ENCODE peak calls at places on chromosomes 6 and 20, in four cellular contexts. F is sigmoid colon, S is D721Med, E is mammary epithelial cell. Z is an unnamed sample.

GRCh38 chr6:146915671-146916127 is 288.5 kb upstream of the STXBP5 start:
- DNase-seq in S (no peak), F (no peak), E (peak), Z (peak)

GRCh38 chr6:5511924-5512323 is 250.6 kb downstream of the FARS2 start:
- DNase-seq in E (no peak), F (no peak), S (no peak), Z (no peak)

GRCh38 chr6:11814819-11815218 is 36.2 kb upstream of the ADTRP start:
- DNase-seq in S (no peak), E (peak), F (no peak), Z (peak)

GRCh38 chr6:38192011-38192410 is 372.5 kb downstream of the ZFAND3 start:
- DNase-seq in F (no peak), E (no peak), S (no peak), Z (no peak)

GRCh38 chr6:137873273-137873762 is 6.3 kb downstream of the TNFAIP3 start:
- DNase-seq in F (peak), S (no peak), E (peak), Z (peak)

GRCh38 chr20:34708621-34709043 is 4.5 kb downstream of the TP53INP2 start:
- DNase-seq in E (no peak), S (no peak), F (peak), Z (peak)

GRCh38 chr6:156729248-156729647 is 47.9 kb upstream of the ARID1B start:
- DNase-seq in F (no peak), E (peak), S (no peak), Z (peak)

GRCh38 chr6:136508701-136509387 is 41.4 kb downstream of the MAP7 start:
- DNase-seq in F (no peak), E (peak), S (no peak), Z (peak)

GRCh38 chr6:52984247-52984646 is 10.8 kb downstream of the GSTA4 start:
- DNase-seq in E (peak), S (no peak), F (no peak), Z (no peak)

GRCh38 chr20:62389601-62390087 is 2.7 kb downstream of the RPS21 start:
- DNase-seq in E (no peak), S (no peak), F (no peak), Z (no peak)

GRCh38 chr6:138293428-138293827 is 75.1 kb upstream of the PBOV1 start:
- DNase-seq in E (no peak), F (no peak), S (no peak), Z (no peak)

GRCh38 chr6:39377530-39377929 is 55.0 kb upstream of the KCNK16 start:
- DNase-seq in F (peak), E (peak), S (peak), Z (peak)

GRCh38 chr6:5084787-5085637 is at the start of gene PPP1R3G:
- DNase-seq in F (peak), E (peak), S (no peak), Z (peak)

GRCh38 chr6:33988121-33989015 is 157.5 kb downstream of the GRM4 start:
- DNase-seq in F (no peak), E (no peak), S (no peak), Z (no peak)

GRCh38 chr20:9256359-9256758 is 187.5 kb downstream of the PLCB4 start:
- DNase-seq in E (no peak), F (no peak), S (no peak), Z (no peak)

GRCh38 chr6:119096683-119097310 is 18.3 kb upstream of the FAM184A start:
- DNase-seq in S (no peak), E (peak), F (peak), Z (peak)

GRCh38 chr20:5033566-5033965 is 32.3 kb upstream of the SLC23A2 start:
- DNase-seq in S (no peak), E (peak), F (no peak), Z (peak)

GRCh38 chr20:19129976-19130612 is 82.3 kb upstream of the SLC24A3 start:
- DNase-seq in S (no peak), F (no peak), E (no peak), Z (no peak)

GRCh38 chr6:9250852-9251251 is 815.5 kb upstream of the SLC35B3 start:
- DNase-seq in S (no peak), F (no peak), E (peak), Z (peak)

GRCh38 chr6:136761227-136761922 is 30.9 kb downstream of the MAP3K5 start:
- DNase-seq in S (no peak), E (no peak), F (no peak), Z (no peak)

GRCh38 chr6:160238234-160238633 is 20.4 kb downstream of the SLC22A2 start:
- DNase-seq in E (peak), F (no peak), S (no peak), Z (peak)

GRCh38 chr6:111861321-111861938 is 11.8 kb downstream of the FYN start:
- DNase-seq in E (no peak), F (no peak), S (no peak), Z (no peak)

GRCh38 chr6:32609391-32609730 is 19.7 kb upstream of the HLA-DRB1 start:
- DNase-seq in F (no peak), E (no peak), S (no peak), Z (no peak)

GRCh38 chr6:91691449-91691848 is 1104.6 kb upstream of the MAP3K7 start:
- DNase-seq in E (no peak), S (no peak), F (no peak), Z (no peak)

GRCh38 chr6:79557683-79558082 is 20.5 kb upstream of the LCA5 start:
- DNase-seq in S (no peak), F (no peak), E (no peak), Z (no peak)

GRCh38 chr20:19260412-19261090 is 48.1 kb downstream of the SLC24A3 start:
- DNase-seq in E (no peak), F (no peak), S (no peak), Z (peak)

GRCh38 chr6:89217308-89217999 is at the start of gene GABRR1:
- DNase-seq in E (no peak), F (no peak), S (no peak), Z (no peak)

DNA sequence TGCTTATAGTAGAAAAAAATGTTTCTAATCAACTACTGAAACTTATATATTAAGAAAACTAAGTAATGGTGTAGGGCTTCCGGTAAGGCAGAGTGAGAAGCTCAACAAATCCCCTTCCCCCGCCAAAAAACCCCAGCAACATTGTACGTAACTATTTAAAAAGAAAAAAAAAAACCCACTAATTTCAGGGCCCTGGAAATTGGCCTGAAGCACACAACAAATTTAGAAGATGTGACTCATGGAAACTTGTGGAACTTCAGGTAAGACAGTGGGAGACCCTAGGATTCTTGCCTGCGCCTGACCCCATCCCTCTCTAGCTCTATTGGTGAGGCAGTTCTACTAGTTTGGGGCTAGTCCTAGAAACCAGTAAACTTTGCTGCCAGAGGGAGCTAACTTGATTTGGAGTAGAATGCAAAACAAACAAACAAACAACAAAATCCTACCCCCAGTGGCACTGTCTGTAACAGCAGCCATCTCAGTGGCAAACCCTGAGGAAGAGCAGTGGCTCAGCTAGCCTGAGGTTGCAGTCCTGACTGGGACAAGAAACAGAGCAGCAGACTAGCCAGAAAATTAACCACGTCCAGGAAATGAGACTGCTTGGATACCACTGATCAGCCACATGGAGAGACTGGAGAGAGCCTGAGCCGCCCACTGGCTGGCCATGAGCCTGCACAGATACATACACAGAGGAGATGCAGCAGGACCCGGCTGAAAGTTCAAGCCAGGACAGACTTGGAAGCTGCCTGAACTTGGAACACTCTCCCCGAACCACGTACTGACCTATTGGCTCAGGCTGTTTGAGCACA is 135.1 kb downstream of the TBXT start:
- DNase-seq in S (no peak), F (peak), E (no peak), Z (no peak)
- TF ChIP-seq CTCF in S (no peak), F (peak), E (no peak), Z (peak)

GRCh38 chr6:50259903-50260302 is 210.2 kb upstream of the DEFB112 start:
- DNase-seq in E (no peak), S (no peak), F (no peak), Z (no peak)

GRCh38 chr6:50270427-50270826 is 220.7 kb upstream of the DEFB112 start:
- DNase-seq in S (no peak), F (no peak), E (no peak), Z (peak)

DNA sequence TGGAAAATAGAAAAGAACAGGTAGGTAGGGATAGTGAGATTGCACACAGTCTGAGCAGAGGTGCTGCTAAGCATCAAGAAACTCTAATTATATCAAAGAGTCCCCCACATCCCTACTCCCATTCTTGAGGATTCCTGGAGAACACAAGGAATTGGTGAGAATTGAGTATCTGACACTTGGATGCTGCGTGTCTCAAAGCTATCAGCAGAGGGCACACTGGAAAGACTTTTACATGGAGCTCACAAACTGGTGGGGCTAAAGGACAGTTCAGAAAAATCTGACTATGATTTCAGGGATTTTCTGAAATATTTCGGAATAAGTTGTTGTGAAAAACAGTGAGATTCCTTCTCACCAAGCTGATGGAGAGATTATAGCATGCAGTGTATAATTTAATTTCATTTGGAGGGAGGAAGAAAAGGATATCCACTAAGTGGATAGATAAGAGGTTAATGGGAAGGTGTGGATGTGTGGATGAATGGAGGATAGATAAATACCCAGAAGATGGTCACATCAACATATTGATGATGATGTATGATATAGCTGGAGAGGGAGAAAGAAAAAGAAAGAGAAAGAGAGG is 215.4 kb upstream of the DEFB112 start:
- DNase-seq in E (peak), S (no peak), F (no peak), Z (peak)
- TF ChIP-seq CTCF in E (peak), S (peak), F (no peak), Z (peak)

DNA sequence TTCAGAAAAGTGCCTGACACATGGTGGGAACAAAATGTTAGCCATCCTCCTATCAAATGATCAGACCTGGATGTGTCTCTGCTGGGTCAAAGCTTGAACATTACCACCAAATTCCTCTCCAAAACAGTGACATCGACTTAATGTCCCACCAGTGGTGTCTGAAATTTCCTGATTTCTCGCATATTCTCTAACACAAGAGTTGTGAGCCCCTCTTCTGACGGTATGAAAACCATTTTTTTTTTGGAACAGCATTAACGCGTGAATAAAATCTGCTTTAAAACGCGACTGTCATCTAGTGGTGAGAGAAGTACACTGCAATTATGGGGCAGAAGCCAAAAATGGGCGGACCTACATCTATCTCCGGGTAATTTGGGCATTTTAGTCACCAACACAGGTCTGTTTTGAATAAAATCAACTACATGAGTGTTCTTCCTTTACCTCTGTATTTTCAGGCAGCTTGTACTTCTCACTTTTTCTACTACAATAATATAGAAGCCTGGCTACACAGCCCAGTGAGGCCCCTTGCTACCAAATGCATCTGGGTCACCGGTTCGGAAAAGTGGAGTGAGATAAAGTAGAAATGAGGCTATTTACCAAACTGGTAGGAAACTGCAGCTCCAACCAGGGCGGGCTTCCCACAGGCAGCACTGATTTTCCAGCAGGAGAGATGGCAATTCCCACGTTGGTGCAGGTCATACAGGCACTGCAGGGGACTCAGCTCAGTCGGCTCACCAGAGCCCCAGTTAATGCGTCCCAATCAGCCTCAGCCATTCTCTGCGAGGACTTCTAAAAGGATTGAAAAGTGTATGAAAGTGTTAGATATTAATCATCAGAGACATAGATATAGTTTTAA is 27.4 kb downstream of the MGME1 start:
- DNase-seq in F (no peak), E (peak), S (no peak), Z (peak)
- TF ChIP-seq CTCF in F (peak), E (peak), S (peak), Z (peak)

DNA sequence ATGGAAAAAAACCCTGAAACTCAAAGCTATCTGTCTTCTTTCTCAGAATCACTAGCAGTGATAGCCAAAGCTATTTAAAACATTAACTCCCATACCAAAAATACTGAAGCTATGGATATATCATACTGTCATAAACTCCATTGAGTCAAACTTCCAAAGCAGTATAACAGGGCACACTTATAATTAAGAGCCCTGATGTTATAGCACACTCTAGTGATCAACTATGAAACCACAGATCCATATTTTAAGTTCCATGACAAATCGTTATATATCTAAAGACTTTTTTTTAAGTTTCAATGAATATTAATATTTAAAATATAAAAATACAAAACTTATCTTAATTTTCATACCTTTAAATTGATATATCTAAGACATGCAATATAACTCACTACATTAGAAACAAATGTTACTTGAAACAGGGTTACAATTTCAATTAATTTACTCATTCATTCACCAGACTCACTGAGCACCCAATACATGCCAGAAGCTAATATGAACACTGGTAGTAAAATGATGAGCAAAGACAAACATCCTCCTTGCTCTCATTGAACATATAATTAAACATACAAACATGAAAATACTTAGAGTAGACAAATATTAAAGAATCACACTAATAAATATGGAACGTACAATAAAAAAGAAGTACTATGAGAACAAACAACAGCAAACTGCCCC is 69.3 kb downstream of the IBTK start:
- DNase-seq in F (no peak), E (peak), S (no peak), Z (peak)
- TF ChIP-seq CTCF in F (no peak), E (peak), S (peak), Z (peak)

DNA sequence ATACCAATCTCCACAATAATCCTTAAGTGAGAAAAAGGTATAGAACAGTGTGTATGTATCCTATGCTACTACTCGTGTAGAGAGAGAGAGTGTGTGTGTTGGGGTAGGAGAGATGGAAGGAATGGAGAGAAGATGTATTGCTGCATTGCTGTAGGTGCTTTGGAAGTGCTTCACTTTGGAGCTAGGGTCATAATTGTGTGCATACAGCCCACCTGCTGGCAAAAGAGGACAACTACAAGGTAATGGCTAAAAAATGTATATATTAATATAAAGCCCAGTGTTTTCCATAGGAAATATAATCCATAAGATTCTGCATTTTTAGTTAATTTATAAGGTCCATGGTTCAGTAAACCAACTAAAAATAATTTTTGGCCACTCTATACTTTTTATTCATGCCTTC is 36.1 kb downstream of the SERAC1 start:
- DNase-seq in F (no peak), S (no peak), E (peak), Z (peak)
- TF ChIP-seq CTCF in F (no peak), S (peak), E (peak), Z (peak)

GRCh38 chr6:130933712-130934200 is 106.5 kb downstream of the SMLR1 start:
- DNase-seq in F (no peak), E (no peak), S (no peak), Z (peak)

GRCh38 chr6:130932438-130932837 is 105.2 kb downstream of the SMLR1 start:
- DNase-seq in F (no peak), E (no peak), S (no peak), Z (no peak)

GRCh38 chr6:130928993-130929678 is 101.9 kb downstream of the SMLR1 start:
- DNase-seq in E (no peak), F (no peak), S (no peak), Z (no peak)

GRCh38 chr6:130932956-130933355 is 105.8 kb downstream of the SMLR1 start:
- DNase-seq in S (no peak), F (no peak), E (no peak), Z (no peak)

GRCh38 chr6:130931683-130932082 is 104.5 kb downstream of the SMLR1 start:
- DNase-seq in E (no peak), S (no peak), F (no peak), Z (no peak)
- TF ChIP-seq CTCF in E (no peak), S (no peak), F (no peak), Z (no peak)

Z was measured in epithelial cell of esophagus.